ENCODE peak calls at places on chromosome 1, in four cellular contexts. W is globus pallidus; G is endothelial cell of umbilical vein; F is activated CD4-positive, alpha-beta T cell treated with anti-CD3 and anti-CD28 coated beads, Interleukin-2, amount 50 U/mL, for 24 hours. V is an unnamed sample.

GRCh38 chr1:56448937-56449336 is 130.4 kb downstream of the PLPP3 start:
- DNase-seq in G (peak; percentile 33), F (no peak), W (no peak), V (no peak)

GRCh38 chr1:110829955-110830553 is 42.9 kb upstream of the CD53 start:
- DNase-seq in F (peak; percentile 34), G (peak; percentile 27), W (no peak), V (no peak)

GRCh38 chr1:42924249-42925131 is 34.2 kb downstream of the SLC2A1 start:
- DNase-seq in G (peak; percentile 91), F (peak; percentile 91), W (peak; percentile 97), V (peak; percentile 86)

GRCh38 chr1:218890436-218890835 is 283.2 kb upstream of the LYPLAL1 start:
- DNase-seq in G (no peak), F (no peak), W (peak; percentile 22), V (no peak)

GRCh38 chr1:156705321-156705917 is at the start of gene CRABP2:
- DNase-seq in W (no peak), G (peak; percentile 19), F (no peak), V (no peak)

GRCh38 chr1:94720091-94720793 is 99.9 kb upstream of the SLC44A3 start:
- DNase-seq in W (peak; percentile 16), F (no peak), G (no peak), V (no peak)

GRCh38 chr1:154993572-154994268 is at the start of gene LENEP:
- DNase-seq in G (no peak), F (no peak), W (no peak), V (no peak)

GRCh38 chr1:74053407-74053806 is 144.6 kb downstream of the LRRIQ3 start:
- DNase-seq in W (no peak), F (no peak), G (no peak), V (no peak)

GRCh38 chr1:234921266-234922062 is 207.2 kb downstream of the TOMM20 start:
- DNase-seq in G (peak; percentile 78), F (no peak), W (no peak), V (no peak)